ENCODE peak calls at places on chromosome 12, in six cellular contexts. One of them, this sample, is unnamed.

GRCh38 chr12:58296818-58297217 is 355.5 kb downstream of the ATP23 start:
- DNase-seq in AG09309: no peak
- DNase-seq in dorsolateral prefrontal cortex: no peak
- DNase-seq in tibial artery: no peak
- DNase-seq in pancreas: no peak
- DNase-seq in OCI-LY7: no peak
- DNase-seq in this sample: no peak

GRCh38 chr12:57404966-57405640 is 25.7 kb downstream of the R3HDM2 start:
- DNase-seq in OCI-LY7: no peak
- DNase-seq in tibial artery: no peak
- DNase-seq in dorsolateral prefrontal cortex: no peak
- DNase-seq in pancreas: no peak
- DNase-seq in AG09309: no peak
- DNase-seq in this sample: no peak

GRCh38 chr12:55092579-55092978 is 33.6 kb upstream of the OR9K2 start:
- DNase-seq in dorsolateral prefrontal cortex: no peak
- DNase-seq in tibial artery: no peak
- DNase-seq in AG09309: no peak
- DNase-seq in pancreas: no peak
- DNase-seq in OCI-LY7: no peak
- DNase-seq in this sample: no peak

GRCh38 chr12:24012528-24012927 is 63.1 kb upstream of the SOX5 start:
- DNase-seq in dorsolateral prefrontal cortex: no peak
- DNase-seq in pancreas: no peak
- DNase-seq in OCI-LY7: no peak
- DNase-seq in tibial artery: no peak
- DNase-seq in AG09309: no peak
- DNase-seq in this sample: peak; percentile 54

GRCh38 chr12:78183854-78184253 is 353.2 kb downstream of the NAV3 start:
- DNase-seq in pancreas: no peak
- DNase-seq in tibial artery: no peak
- DNase-seq in AG09309: no peak
- DNase-seq in OCI-LY7: no peak
- DNase-seq in dorsolateral prefrontal cortex: no peak
- DNase-seq in this sample: no peak

GRCh38 chr12:52164624-52165023 is 27.2 kb downstream of the KRT80 start:
- DNase-seq in tibial artery: no peak
- DNase-seq in AG09309: no peak
- DNase-seq in dorsolateral prefrontal cortex: no peak
- DNase-seq in OCI-LY7: no peak
- DNase-seq in pancreas: peak; percentile 20
- DNase-seq in this sample: peak; percentile 55

GRCh38 chr12:32197421-32197820 is 90.8 kb downstream of the BICD1 start:
- DNase-seq in dorsolateral prefrontal cortex: no peak
- DNase-seq in tibial artery: no peak
- DNase-seq in AG09309: no peak
- DNase-seq in OCI-LY7: no peak
- DNase-seq in pancreas: no peak
- DNase-seq in this sample: no peak

GRCh38 chr12:57086951-57087688 is 1.8 kb upstream of the NAB2 start:
- DNase-seq in dorsolateral prefrontal cortex: peak; percentile 63
- DNase-seq in OCI-LY7: peak; percentile 70
- DNase-seq in pancreas: peak; percentile 87
- DNase-seq in tibial artery: peak; percentile 98
- DNase-seq in AG09309: peak; percentile 60
- DNase-seq in this sample: peak; percentile 94

GRCh38 chr12:5873341-5873919 is 71.6 kb downstream of the ANO2 start:
- DNase-seq in pancreas: no peak
- DNase-seq in AG09309: no peak
- DNase-seq in dorsolateral prefrontal cortex: no peak
- DNase-seq in tibial artery: no peak
- DNase-seq in OCI-LY7: no peak
- DNase-seq in this sample: no peak

GRCh38 chr12:48296586-48297396 is 53.9 kb downstream of the ZNF641 start:
- DNase-seq in pancreas: peak; percentile 93
- DNase-seq in AG09309: peak; percentile 3
- DNase-seq in OCI-LY7: no peak
- DNase-seq in dorsolateral prefrontal cortex: peak; percentile 78
- DNase-seq in tibial artery: peak; percentile 83
- DNase-seq in this sample: no peak

GRCh38 chr12:111330800-111331752 is 37.8 kb downstream of the PHETA1 start:
- DNase-seq in pancreas: no peak
- DNase-seq in AG09309: peak; percentile 21
- DNase-seq in tibial artery: no peak
- DNase-seq in dorsolateral prefrontal cortex: no peak
- DNase-seq in OCI-LY7: peak; percentile 61
- DNase-seq in this sample: peak; percentile 65

GRCh38 chr12:1504304-1505150 is 89.9 kb downstream of the FBXL14 start:
- DNase-seq in AG09309: no peak
- DNase-seq in dorsolateral prefrontal cortex: no peak
- DNase-seq in OCI-LY7: no peak
- DNase-seq in tibial artery: peak; percentile 46
- DNase-seq in pancreas: no peak
- DNase-seq in this sample: no peak

GRCh38 chr12:131242741-131243496 is 289.2 kb downstream of the ADGRD1 start:
- DNase-seq in pancreas: no peak
- DNase-seq in OCI-LY7: peak; percentile 80
- DNase-seq in AG09309: no peak
- DNase-seq in dorsolateral prefrontal cortex: no peak
- DNase-seq in tibial artery: no peak
- DNase-seq in this sample: peak; percentile 64

GRCh38 chr12:92533280-92533890 is 169.4 kb upstream of the PLEKHG7 start:
- DNase-seq in pancreas: no peak
- DNase-seq in AG09309: no peak
- DNase-seq in OCI-LY7: no peak
- DNase-seq in tibial artery: no peak
- DNase-seq in dorsolateral prefrontal cortex: no peak
- DNase-seq in this sample: no peak

GRCh38 chr12:28308891-28309290 is 118.6 kb downstream of the CCDC91 start:
- DNase-seq in pancreas: no peak
- DNase-seq in dorsolateral prefrontal cortex: no peak
- DNase-seq in tibial artery: no peak
- DNase-seq in OCI-LY7: no peak
- DNase-seq in AG09309: no peak
- DNase-seq in this sample: no peak

GRCh38 chr12:128474916-128475315 is 207.9 kb downstream of the TMEM132C start:
- DNase-seq in AG09309: no peak
- DNase-seq in pancreas: no peak
- DNase-seq in tibial artery: no peak
- DNase-seq in dorsolateral prefrontal cortex: no peak
- DNase-seq in OCI-LY7: no peak
- DNase-seq in this sample: no peak

GRCh38 chr12:133233006-133233405 is 2.7 kb downstream of the ANHX start:
- DNase-seq in AG09309: no peak
- DNase-seq in pancreas: no peak
- DNase-seq in tibial artery: no peak
- DNase-seq in dorsolateral prefrontal cortex: no peak
- DNase-seq in OCI-LY7: no peak
- DNase-seq in this sample: no peak

GRCh38 chr12:119693006-119693405 is 25.1 kb downstream of the PRKAB1 start:
- DNase-seq in AG09309: peak; percentile 99
- DNase-seq in dorsolateral prefrontal cortex: no peak
- DNase-seq in tibial artery: peak; percentile 64
- DNase-seq in OCI-LY7: no peak
- DNase-seq in pancreas: no peak
- DNase-seq in this sample: peak; percentile 78

GRCh38 chr12:1350934-1351240 is 243.5 kb downstream of the FBXL14 start:
- DNase-seq in tibial artery: no peak
- DNase-seq in OCI-LY7: no peak
- DNase-seq in pancreas: no peak
- DNase-seq in AG09309: no peak
- DNase-seq in dorsolateral prefrontal cortex: no peak
- DNase-seq in this sample: peak; percentile 6

DNA sequence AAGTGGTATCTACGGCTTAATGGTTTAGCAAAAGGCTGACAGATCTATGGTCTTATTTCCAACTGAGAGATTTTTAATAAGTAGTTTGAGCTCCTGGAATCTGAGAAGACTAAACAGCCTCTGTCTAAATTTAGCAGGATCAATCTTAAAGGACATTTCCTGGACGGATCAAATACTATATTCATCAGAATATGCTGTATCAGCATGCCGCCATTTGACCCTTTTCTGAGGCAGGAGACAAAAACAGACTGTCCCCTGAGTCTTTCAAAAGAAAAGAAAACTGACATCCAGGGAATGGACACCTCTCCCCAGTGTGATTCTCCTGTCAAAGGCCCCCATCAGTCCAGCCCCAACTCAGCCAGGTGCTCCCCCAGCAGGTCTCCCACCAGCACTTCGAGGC is 443.7 kb downstream of the GXYLT1 start:
- DNase-seq in pancreas: no peak
- DNase-seq in tibial artery: no peak
- DNase-seq in OCI-LY7: no peak
- DNase-seq in AG09309: no peak
- DNase-seq in dorsolateral prefrontal cortex: no peak
- DNase-seq in this sample: no peak
- TF ChIP-seq CTCF in pancreas: no peak
- TF ChIP-seq CTCF in tibial artery: no peak
- TF ChIP-seq CTCF in OCI-LY7: no peak
- TF ChIP-seq CTCF in AG09309: no peak
- TF ChIP-seq CTCF in dorsolateral prefrontal cortex: no peak
- TF ChIP-seq CTCF in this sample: no peak

GRCh38 chr12:115980339-115980738 is 297.2 kb downstream of the MED13L start:
- DNase-seq in OCI-LY7: no peak
- DNase-seq in dorsolateral prefrontal cortex: no peak
- DNase-seq in AG09309: no peak
- DNase-seq in tibial artery: no peak
- DNase-seq in pancreas: no peak
- DNase-seq in this sample: no peak

GRCh38 chr12:115979351-115979750 is 298.1 kb downstream of the MED13L start:
- DNase-seq in dorsolateral prefrontal cortex: no peak
- DNase-seq in pancreas: no peak
- DNase-seq in tibial artery: no peak
- DNase-seq in AG09309: peak; percentile 37
- DNase-seq in OCI-LY7: no peak
- DNase-seq in this sample: no peak

GRCh38 chr12:115979851-115980250 is 297.6 kb downstream of the MED13L start:
- DNase-seq in pancreas: no peak
- DNase-seq in OCI-LY7: no peak
- DNase-seq in tibial artery: no peak
- DNase-seq in dorsolateral prefrontal cortex: no peak
- DNase-seq in AG09309: no peak
- DNase-seq in this sample: no peak

GRCh38 chr12:115984607-115985006 is 292.9 kb downstream of the MED13L start:
- DNase-seq in AG09309: no peak
- DNase-seq in OCI-LY7: no peak
- DNase-seq in pancreas: no peak
- DNase-seq in tibial artery: no peak
- DNase-seq in dorsolateral prefrontal cortex: no peak
- DNase-seq in this sample: no peak

DNA sequence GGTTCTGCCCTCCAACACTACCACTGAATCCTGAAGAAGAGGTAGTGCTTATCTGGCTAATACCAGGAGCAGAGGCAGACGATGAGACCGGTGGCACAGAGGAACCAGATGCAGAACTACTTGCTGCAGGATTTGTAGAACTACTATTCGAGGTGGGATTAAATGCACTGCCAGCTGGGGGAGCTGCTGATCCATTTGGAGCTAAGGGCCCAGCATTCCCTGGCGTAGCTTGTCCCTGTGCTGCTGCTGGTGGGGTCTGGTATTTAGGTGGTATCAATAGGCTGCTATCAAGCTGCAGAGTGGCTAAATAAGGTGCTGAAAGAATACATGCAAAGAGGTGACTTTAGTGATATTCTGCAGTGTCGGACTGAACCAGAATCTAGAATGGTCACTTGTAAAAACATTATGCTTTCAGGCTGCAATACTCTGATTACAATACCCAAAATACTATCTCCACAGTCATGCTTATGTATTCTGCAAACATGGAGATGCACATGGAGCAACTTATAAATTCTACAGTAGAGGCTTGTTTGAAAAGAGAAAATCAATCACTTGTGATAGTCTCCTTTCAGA is 294.2 kb downstream of the MED13L start:
- DNase-seq in tibial artery: no peak
- DNase-seq in dorsolateral prefrontal cortex: no peak
- DNase-seq in pancreas: no peak
- DNase-seq in OCI-LY7: peak; percentile 4
- DNase-seq in AG09309: no peak
- DNase-seq in this sample: peak; percentile 17
- TF ChIP-seq CTCF in tibial artery: peak; percentile 10
- TF ChIP-seq CTCF in dorsolateral prefrontal cortex: no peak
- TF ChIP-seq CTCF in pancreas: no peak
- TF ChIP-seq CTCF in OCI-LY7: peak; percentile 63
- TF ChIP-seq CTCF in AG09309: peak; percentile 28
- TF ChIP-seq CTCF in this sample: peak; percentile 22

DNA sequence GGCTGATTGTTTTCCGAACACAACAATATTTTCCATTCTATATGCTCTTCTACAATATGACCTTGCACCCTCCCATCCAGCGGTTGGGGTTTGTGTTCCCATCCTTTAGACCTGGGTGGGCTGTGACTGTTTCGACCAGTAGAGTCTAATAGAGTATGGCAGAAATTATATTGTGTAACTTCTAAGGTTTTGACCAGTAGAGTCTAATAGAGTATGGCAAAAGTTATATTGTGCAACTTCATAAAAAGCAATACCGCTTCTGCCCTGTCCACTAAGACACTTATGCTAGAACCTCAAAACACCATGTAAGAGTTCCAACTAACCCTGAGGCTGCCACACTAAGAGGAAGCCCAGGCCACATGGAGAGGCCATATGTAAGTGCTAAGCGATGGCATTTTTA is 719.7 kb upstream of the TBX3 start:
- DNase-seq in pancreas: no peak
- DNase-seq in AG09309: no peak
- DNase-seq in dorsolateral prefrontal cortex: no peak
- DNase-seq in tibial artery: no peak
- DNase-seq in OCI-LY7: no peak
- DNase-seq in this sample: no peak
- TF ChIP-seq CTCF in pancreas: no peak
- TF ChIP-seq CTCF in AG09309: no peak
- TF ChIP-seq CTCF in dorsolateral prefrontal cortex: no peak
- TF ChIP-seq CTCF in tibial artery: no peak
- TF ChIP-seq CTCF in OCI-LY7: no peak
- TF ChIP-seq CTCF in this sample: no peak

DNA sequence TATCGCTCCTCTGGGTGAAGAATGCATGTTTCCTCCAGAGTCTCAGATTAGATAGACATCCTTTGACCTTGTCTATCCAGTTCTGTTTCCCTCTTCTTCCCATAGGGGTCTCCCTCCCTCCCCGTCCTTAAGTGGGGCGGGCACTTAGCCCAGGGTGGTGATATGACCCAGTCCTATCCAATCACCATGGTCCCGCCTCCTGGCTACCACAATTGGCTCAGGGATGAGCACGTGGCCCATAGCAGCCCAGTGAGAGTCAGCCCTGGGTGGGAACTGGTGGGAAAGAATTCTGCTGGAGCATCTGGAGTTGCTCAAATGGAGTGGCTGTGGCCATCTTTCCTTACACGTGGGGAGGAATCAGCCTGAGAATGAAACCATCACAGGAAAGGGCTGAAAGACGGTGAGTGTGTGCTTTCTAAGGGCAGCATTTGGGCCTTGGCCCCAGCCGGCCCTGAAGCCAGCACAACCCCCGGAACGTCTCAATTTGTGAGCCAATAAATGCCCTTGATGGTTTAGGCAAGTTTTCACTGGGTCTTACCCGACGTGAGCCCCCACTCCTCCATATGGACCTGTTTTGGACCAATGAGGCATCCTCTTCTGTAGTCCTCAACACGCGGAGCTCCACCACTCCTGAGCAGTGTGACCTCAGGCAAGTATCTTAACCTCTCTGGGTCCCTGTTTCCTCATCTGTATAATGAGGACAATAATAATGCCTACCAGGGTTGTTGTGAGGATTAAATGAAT is 14.3 kb upstream of the MLXIP start:
- DNase-seq in OCI-LY7: peak; percentile 85
- DNase-seq in tibial artery: peak; percentile 85
- DNase-seq in pancreas: peak; percentile 97
- DNase-seq in AG09309: peak; percentile 88
- DNase-seq in dorsolateral prefrontal cortex: peak; percentile 87
- DNase-seq in this sample: peak; percentile 86
- TF ChIP-seq CTCF in OCI-LY7: peak; percentile 77
- TF ChIP-seq CTCF in tibial artery: no peak
- TF ChIP-seq CTCF in pancreas: no peak
- TF ChIP-seq CTCF in AG09309: peak; percentile 54
- TF ChIP-seq CTCF in dorsolateral prefrontal cortex: peak; percentile 62
- TF ChIP-seq CTCF in this sample: no peak